ENCODE peak calls at places on chromosomes 11 and 22, in six cellular contexts. Y is fibroblast of lung, U is body of pancreas, J is cardiac muscle cell, E is uterus, S is colonic mucosa. D is an unnamed sample.
A peak's percentile ranks its signal among the peaks of the same experiment; 100 is the strongest.

GRCh38 chr11:76280882-76281557 is 74.7 kb upstream of the WNT11 start:
- DNase-seq in Y (no peak), E (no peak), J (no peak), S (no peak), U (no peak), D (no peak)

GRCh38 chr11:62627718-62628117 is 5.9 kb upstream of the B3GAT3 start:
- DNase-seq in S (no peak), Y (no peak), E (no peak), J (no peak), U (no peak), D (no peak)

GRCh38 chr11:45048313-45048841 is 97.7 kb upstream of the TP53I11 start:
- DNase-seq in U (no peak), S (no peak), E (no peak), J (no peak), Y (no peak), D (no peak)

GRCh38 chr22:35892192-35892591 is 136.4 kb downstream of the RBFOX2 start:
- DNase-seq in E (peak; percentile 36), J (no peak), U (no peak), Y (peak; percentile 89), S (no peak), D (no peak)

GRCh38 chr11:75449776-75450175 is 16.8 kb upstream of the KLHL35 start:
- DNase-seq in J (no peak), Y (no peak), S (no peak), U (no peak), E (no peak), D (no peak)

GRCh38 chr11:2482745-2483144 is 37.9 kb downstream of the KCNQ1 start:
- DNase-seq in S (no peak), U (no peak), Y (no peak), E (no peak), J (no peak), D (no peak)

GRCh38 chr11:133239530-133239929 is 292.8 kb downstream of the OPCML start:
- DNase-seq in J (no peak), Y (no peak), S (no peak), U (no peak), E (no peak), D (no peak)

GRCh38 chr11:105236631-105237030 is 97.1 kb upstream of the CARD18 start:
- DNase-seq in Y (peak; percentile 74), S (no peak), U (no peak), J (no peak), E (no peak), D (no peak)

GRCh38 chr22:46413725-46414379 is 78.3 kb downstream of the TRMU start:
- DNase-seq in S (no peak), Y (peak; percentile 43), U (no peak), E (no peak), J (no peak), D (no peak)

GRCh38 chr22:38262051-38262795 is 10.6 kb downstream of the TMEM184B start:
- DNase-seq in J (peak; percentile 68), S (peak; percentile 74), Y (peak; percentile 34), U (peak; percentile 67), E (peak; percentile 57), D (no peak)

GRCh38 chr22:22120160-22120559 is 124.4 kb upstream of the VPREB1 start:
- DNase-seq in E (no peak), U (no peak), S (no peak), Y (no peak), J (no peak), D (no peak)

GRCh38 chr22:28911777-28912669 is 28.7 kb downstream of the ZNRF3 start:
- DNase-seq in J (no peak), S (peak; percentile 72), Y (peak; percentile 59), U (no peak), E (no peak), D (no peak)

GRCh38 chr22:30609260-30610185 is 2.5 kb downstream of the TCN2 start:
- DNase-seq in Y (peak; percentile 78), S (peak; percentile 81), J (no peak), U (no peak), E (peak; percentile 55), D (no peak)

GRCh38 chr11:75238595-75239245 is 1.9 kb upstream of the TPBGL start:
- DNase-seq in Y (no peak), E (no peak), S (no peak), J (no peak), U (no peak), D (no peak)

GRCh38 chr22:50274311-50274710 is 4.1 kb upstream of the MAPK11 start:
- DNase-seq in Y (peak; percentile 59), J (peak; percentile 71), S (no peak), E (no peak), U (peak; percentile 61), D (peak; percentile 27)

GRCh38 chr22:38228873-38229740 is 27.3 kb downstream of the MAFF start:
- DNase-seq in S (peak; percentile 87), E (no peak), U (no peak), J (no peak), Y (peak; percentile 73), D (no peak)

GRCh38 chr22:19111584-19111983 is 10.6 kb downstream of the DGCR2 start:
- DNase-seq in E (no peak), U (no peak), J (no peak), S (no peak), Y (no peak), D (no peak)

GRCh38 chr22:44012172-44012571 is 11.9 kb upstream of the PARVB start:
- DNase-seq in U (no peak), S (no peak), Y (no peak), J (no peak), E (no peak), D (no peak)
- H3K4me1 ChIP-seq in U (no peaks in the 10 kb centered on the region), S (no peaks in the 10 kb centered on the region), Y (no peaks in the 10 kb centered on the region), J (no peaks in the 10 kb centered on the region), E (no peaks in the 10 kb centered on the region), D (peaks cover 7% of the 10 kb centered on the region)

DNA sequence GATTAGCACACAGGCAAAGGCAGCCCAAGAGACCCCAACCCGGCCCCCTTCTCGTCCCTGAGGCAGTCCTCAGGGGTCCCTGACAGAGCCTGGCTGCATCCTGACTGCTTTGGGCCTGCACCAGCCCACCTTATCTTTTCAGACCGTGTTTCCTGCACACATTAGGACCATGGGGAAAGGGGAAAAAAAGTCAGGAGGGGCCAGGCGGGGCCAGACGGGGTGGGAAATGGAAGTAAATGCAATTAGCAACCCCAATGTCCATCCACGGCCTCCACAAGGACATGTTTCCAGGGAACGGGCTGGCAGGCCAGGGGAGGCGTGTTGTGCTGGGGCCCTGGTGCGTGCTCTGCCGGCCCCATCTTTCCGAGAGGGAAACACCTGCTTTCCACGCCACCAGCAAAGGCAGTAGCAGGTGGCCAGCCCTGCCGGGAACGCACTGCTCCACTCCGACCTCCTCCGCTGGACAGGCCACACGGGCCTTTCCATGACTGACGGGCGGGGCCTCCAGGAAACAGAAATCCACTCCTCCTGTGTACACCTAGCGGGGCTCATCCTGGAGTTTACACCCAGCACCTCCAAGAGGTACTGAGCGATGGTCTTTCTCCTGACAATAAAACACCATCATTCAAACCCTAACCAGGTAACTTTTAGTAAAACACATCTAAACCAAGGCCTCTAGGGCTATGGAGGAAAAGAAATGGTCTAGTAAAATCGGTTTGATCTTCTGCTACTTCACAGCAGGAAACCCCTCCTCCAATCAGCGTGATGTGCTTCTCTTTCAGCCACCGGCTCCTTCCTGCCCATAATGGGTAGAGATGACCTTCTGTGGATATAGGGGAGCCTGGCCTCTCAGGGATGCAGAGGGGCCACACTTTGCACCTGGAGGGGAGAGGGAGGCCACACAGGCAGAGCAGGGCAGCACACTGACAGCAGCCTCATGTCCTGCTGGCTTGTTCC is 7.2 kb downstream of the EHD1 start:
- DNase-seq in U (no peak), Y (no peak), E (no peak), J (no peak), S (peak; percentile 52), D (no peak)
- H3K4me3 ChIP-seq in U (no peak overlapping the region), Y (no peak overlapping the region), E (no peak overlapping the region), J (no peak overlapping the region), S (no peak overlapping the region), D (no peak overlapping the region)

GRCh38 chr22:47966316-47966715 is 1203.9 kb downstream of the TBC1D22A start:
- DNase-seq in Y (no peak), U (no peak), J (no peak), S (no peak), E (no peak), D (no peak)

GRCh38 chr22:47963660-47964059 is 1201.2 kb downstream of the TBC1D22A start:
- DNase-seq in U (no peak), E (no peak), S (no peak), J (no peak), Y (no peak), D (no peak)

GRCh38 chr22:47965896-47966295 is 1203.4 kb downstream of the TBC1D22A start:
- DNase-seq in J (no peak), E (no peak), Y (no peak), S (no peak), U (no peak), D (no peak)

GRCh38 chr22:47967841-47968240 is 1205.4 kb downstream of the TBC1D22A start:
- DNase-seq in S (no peak), U (no peak), Y (no peak), J (no peak), E (no peak), D (no peak)

DNA sequence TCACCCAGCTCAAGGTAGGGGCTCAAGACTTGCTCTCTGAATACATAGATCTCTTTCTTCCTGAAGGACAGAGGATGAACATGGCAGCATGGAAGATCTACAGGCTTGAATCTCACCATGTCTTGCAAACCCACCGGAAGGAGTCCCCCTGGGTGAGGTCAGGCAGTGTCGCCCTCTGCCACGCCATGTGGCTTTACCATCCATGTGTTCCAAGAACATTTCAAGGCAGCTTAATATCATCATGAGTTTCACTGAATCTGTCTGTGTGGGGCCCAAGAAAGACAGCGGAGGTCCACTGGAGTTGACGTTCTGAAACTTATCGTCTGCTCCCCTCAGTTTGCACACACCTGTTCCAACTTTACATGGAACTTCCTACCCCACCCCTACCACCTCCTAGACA is 1202.6 kb downstream of the TBC1D22A start:
- DNase-seq in S (no peak), J (no peak), U (no peak), E (no peak), Y (no peak), D (no peak)
- H3K9me3 ChIP-seq in S (no peaks in the 10 kb centered on the region), J (no peaks in the 10 kb centered on the region), U (no peaks in the 10 kb centered on the region), E (no peaks in the 10 kb centered on the region), Y (no peaks in the 10 kb centered on the region), D (no peaks in the 10 kb centered on the region)

GRCh38 chr11:11621881-11622706 is at the start of gene GALNT18:
- DNase-seq in J (peak; percentile 98), U (peak; percentile 93), S (peak; percentile 91), E (peak; percentile 92), Y (peak; percentile 93), D (peak; percentile 91)
- H3K4me1 ChIP-seq in J (no peaks in the 10 kb centered on the region), U (peaks cover 26% of the 10 kb centered on the region), S (no peaks in the 10 kb centered on the region), E (no peaks in the 10 kb centered on the region), Y (no peaks in the 10 kb centered on the region), D (peaks cover 11% of the 10 kb centered on the region)

GRCh38 chr11:131253885-131254204 is 116.6 kb upstream of the NTM start:
- DNase-seq in J (no peak), U (no peak), S (no peak), Y (peak; percentile 27), E (no peak), D (no peak)
- H3K4me3 ChIP-seq in J (no peak overlapping the region), U (no peak overlapping the region), S (no peak overlapping the region), Y (no peak overlapping the region), E (no peak overlapping the region), D (no peak overlapping the region)

GRCh38 chr11:130698174-130698573 is 218.1 kb downstream of the SNX19 start:
- DNase-seq in E (no peak), J (no peak), Y (no peak), S (no peak), U (no peak), D (no peak)

GRCh38 chr11:130699561-130699960 is 216.7 kb downstream of the SNX19 start:
- DNase-seq in Y (no peak), U (no peak), S (no peak), J (no peak), E (no peak), D (no peak)

GRCh38 chr11:130703489-130704190 is 212.6 kb downstream of the SNX19 start:
- DNase-seq in J (no peak), S (no peak), E (no peak), U (no peak), Y (no peak), D (no peak)

GRCh38 chr11:130705670-130706421 is 210.4 kb downstream of the SNX19 start:
- DNase-seq in U (no peak), E (no peak), S (no peak), J (no peak), Y (peak; percentile 51), D (no peak)

GRCh38 chr11:130700092-130700491 is 216.2 kb downstream of the SNX19 start:
- DNase-seq in E (no peak), S (no peak), U (no peak), Y (no peak), J (no peak), D (no peak)
- H3K9me3 ChIP-seq in E (no peaks in the 10 kb centered on the region), S (no peaks in the 10 kb centered on the region), U (no peaks in the 10 kb centered on the region), Y (no peaks in the 10 kb centered on the region), J (no peaks in the 10 kb centered on the region), D (no peaks in the 10 kb centered on the region)

D was measured in HAP-1.